ENCODE peak calls at places on chromosome 6, in five cellular contexts. G is Peyer's patch, V is lower lobe of right lung, N is sigmoid colon, O is brain microvascular endothelial cell. Y is an unnamed sample.

GRCh38 chr6:88168362-88168761 is 2.2 kb upstream of the CNR1 start:
- DNase-seq in G (no peak), V (no peak), N (no peak), O (no peak), Y (no peak)

GRCh38 chr6:16089232-16089843 is 39.5 kb upstream of the MYLIP start:
- DNase-seq in G (no peak), V (no peak), N (no peak), O (no peak), Y (no peak)

GRCh38 chr6:7260291-7261029 is 52.5 kb downstream of the SSR1 start:
- DNase-seq in G (no peak), V (no peak), N (peak; percentile 42), O (no peak), Y (no peak)

GRCh38 chr6:16437984-16438383 is 199.6 kb downstream of the GMPR start:
- DNase-seq in G (no peak), V (no peak), N (no peak), O (no peak), Y (no peak)

GRCh38 chr6:49516147-49516505 is 16.4 kb downstream of the GLYATL3 start:
- DNase-seq in G (no peak), V (no peak), N (no peak), O (no peak), Y (no peak)

GRCh38 chr6:63352587-63353281 is 33.0 kb upstream of the LGSN start:
- DNase-seq in G (peak; percentile 60), V (no peak), N (no peak), O (peak; percentile 44), Y (peak; percentile 37)

GRCh38 chr6:79450984-79451383 is 86.2 kb downstream of the LCA5 start:
- DNase-seq in G (no peak), V (peak; percentile 46), N (no peak), O (no peak), Y (no peak)

GRCh38 chr6:113856011-113856551 is 1.1 kb upstream of the MARCKS start:
- DNase-seq in G (peak; percentile 37), V (no peak), N (no peak), O (peak; percentile 54), Y (peak; percentile 39)

GRCh38 chr6:100459291-100459690 is 5.4 kb downstream of the SIM1 start:
- DNase-seq in G (no peak), V (no peak), N (no peak), O (no peak), Y (no peak)

GRCh38 chr6:2542858-2543218 is 207.9 kb downstream of the MYLK4 start:
- DNase-seq in G (no peak), V (no peak), N (no peak), O (peak; percentile 91), Y (peak; percentile 13)

GRCh38 chr6:118650500-118651281 is 700 bp downstream of the CEP85L start:
- DNase-seq in G (peak; percentile 40), V (peak; percentile 57), N (peak; percentile 82), O (peak; percentile 34), Y (peak; percentile 44)

GRCh38 chr6:65569505-65569904 is 137.5 kb downstream of the EYS start:
- DNase-seq in G (no peak), V (no peak), N (no peak), O (no peak), Y (no peak)

GRCh38 chr6:7138921-7139358 is 31.2 kb downstream of the RREB1 start:
- DNase-seq in G (peak; percentile 39), V (peak; percentile 65), N (no peak), O (no peak), Y (peak; percentile 75)

GRCh38 chr6:157990321-157991066 is 8.8 kb downstream of the SYNJ2 start:
- DNase-seq in G (peak; percentile 50), V (no peak), N (no peak), O (no peak), Y (no peak)

GRCh38 chr6:41343641-41344187 is 8.3 kb downstream of the NCR2 start:
- DNase-seq in G (no peak), V (no peak), N (no peak), O (no peak), Y (no peak)
- H3K27ac ChIP-seq in G (no peak overlapping the region), V (no peak overlapping the region), N (no peak overlapping the region), O (no peak overlapping the region), Y (no peak overlapping the region)

GRCh38 chr6:152057832-152058498 is 250.5 kb downstream of the ESR1 start:
- DNase-seq in G (no peak), V (no peak), N (no peak), O (no peak), Y (no peak)
- H3K36me3 ChIP-seq in G (no peaks in the 10 kb centered on the region), V (no peaks in the 10 kb centered on the region), N (no peaks in the 10 kb centered on the region), O (no peaks in the 10 kb centered on the region), Y (no peaks in the 10 kb centered on the region)

GRCh38 chr6:34370371-34370770 is 22.1 kb downstream of the NUDT3 start:
- DNase-seq in G (no peak), V (no peak), N (no peak), O (no peak), Y (no peak)

GRCh38 chr6:34373511-34373910 is 19.0 kb downstream of the NUDT3 start:
- DNase-seq in G (no peak), V (no peak), N (no peak), O (no peak), Y (no peak)

GRCh38 chr6:34377984-34378383 is 14.5 kb downstream of the NUDT3 start:
- DNase-seq in G (no peak), V (no peak), N (no peak), O (no peak), Y (no peak)

GRCh38 chr6:34375833-34376232 is 16.6 kb downstream of the NUDT3 start:
- DNase-seq in G (no peak), V (no peak), N (no peak), O (no peak), Y (no peak)

GRCh38 chr6:34374112-34374907 is 18.2 kb downstream of the NUDT3 start:
- DNase-seq in G (no peak), V (no peak), N (no peak), O (no peak), Y (no peak)
- H3K27ac ChIP-seq in G (no peak overlapping the region), V (no peak overlapping the region), N (no peak overlapping the region), O (no peak overlapping the region), Y (peak overlapping the region; percentile 11)

GRCh38 chr6:44249082-44249748 is 2.3 kb downstream of the HSP90AB1 start:
- DNase-seq in G (no peak), V (no peak), N (no peak), O (no peak), Y (no peak)

GRCh38 chr6:44248579-44248978 is 1.7 kb downstream of the HSP90AB1 start:
- DNase-seq in G (no peak), V (no peak), N (no peak), O (no peak), Y (no peak)

GRCh38 chr6:44246663-44247337 is at the start of gene HSP90AB1:
- DNase-seq in G (peak; percentile 97), V (peak; percentile 96), N (peak; percentile 99), O (peak; percentile 97), Y (peak; percentile 98)

GRCh38 chr6:44245912-44246662 is 814 bp upstream of the HSP90AB1 start:
- DNase-seq in G (peak; percentile 87), V (peak; percentile 93), N (peak; percentile 94), O (peak; percentile 77), Y (peak; percentile 91)

GRCh38 chr6:44247338-44248302 is 719 bp downstream of the HSP90AB1 start:
- DNase-seq in G (peak; percentile 70), V (peak; percentile 84), N (peak; percentile 87), O (no peak), Y (peak; percentile 78)
- H3K36me3 ChIP-seq in G (no peaks in the 10 kb centered on the region), V (peaks cover 43% of the 10 kb centered on the region), N (peaks cover 22% of the 10 kb centered on the region), O (peaks cover 45% of the 10 kb centered on the region), Y (no peaks in the 10 kb centered on the region)

DNA sequence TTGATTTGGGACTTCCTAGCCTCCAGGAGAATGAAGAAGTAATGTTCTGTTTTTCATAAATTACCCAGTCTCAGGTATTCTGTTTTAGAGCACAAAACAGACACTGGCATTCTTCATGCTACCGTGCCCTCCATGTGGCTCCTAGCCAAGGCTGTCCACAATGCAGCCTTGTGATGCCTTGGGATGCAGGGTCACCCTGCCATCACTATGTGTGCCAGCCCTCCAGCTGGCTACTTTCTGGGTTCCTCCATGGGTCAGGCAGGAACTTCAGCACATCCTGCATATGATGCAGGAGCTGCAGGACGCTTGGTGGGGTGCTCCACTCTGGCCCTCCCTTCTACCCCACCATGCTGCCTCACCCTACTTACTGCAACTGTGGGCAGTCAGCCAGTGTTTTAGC is 38.0 kb upstream of the FAM50B start:
- DNase-seq in G (no peak), V (no peak), N (no peak), O (no peak), Y (no peak)
- H3K27ac ChIP-seq in G (no peak overlapping the region), V (no peak overlapping the region), N (no peak overlapping the region), O (no peak overlapping the region), Y (no peak overlapping the region)

GRCh38 chr6:57180596-57180995 is 8.5 kb downstream of the BAG2 start:
- DNase-seq in G (no peak), V (no peak), N (no peak), O (no peak), Y (no peak)
- H3K36me3 ChIP-seq in G (no peaks in the 10 kb centered on the region), V (peaks cover 28% of the 10 kb centered on the region), N (peaks cover 11% of the 10 kb centered on the region), O (peaks cover 29% of the 10 kb centered on the region), Y (peaks cover 14% of the 10 kb centered on the region)

GRCh38 chr6:149320745-149321240 is 3.3 kb downstream of the TAB2 start:
- DNase-seq in G (no peak), V (no peak), N (no peak), O (no peak), Y (no peak)
- H3K27ac ChIP-seq in G (no peak overlapping the region), V (no peak overlapping the region), N (peak overlapping the region; percentile 99), O (no peak overlapping the region), Y (peak overlapping the region; percentile 35)

Y was measured in transverse colon.